ENCODE peak calls at places on chromosomes 1 and 21, in eight cellular contexts. J is COR-L47; T is CD4-positive, alpha-beta memory T cell; P is NCI-H2081 treated with DMSO at 0.1 percent for 48 hours; O is stimulated activated CD4-positive, alpha-beta T cell treated with anti-CD3 and anti-CD28 coated beads, Interleukin-1b, Interleukin-23, amount 100 ng/mL, for 4 hours; A is activated CD4-positive, alpha-beta T cell treated with anti-CD3 and anti-CD28 coated beads for 4 hours; U is A172; F is T-helper 17 cell. I is an unnamed sample.

GRCh38 chr1:143497374-143497747 is 474.4 kb downstream of the FAM72C start:
- DNase-seq in T (no peak), U (no peak), A (no peak), J (no peak), O (no peak), P (no peak), F (no peak), I (peak; percentile 5)

GRCh38 chr1:244322791-244323521 is 128.8 kb downstream of the ADSS2 start:
- DNase-seq in U (peak; percentile 99), O (peak; percentile 15), J (no peak), T (peak; percentile 44), P (no peak), F (no peak), A (peak; percentile 54), I (no peak)

GRCh38 chr1:231404318-231404717 is 17.8 kb downstream of the EGLN1 start:
- DNase-seq in F (no peak), J (no peak), T (no peak), O (no peak), P (no peak), U (no peak), A (no peak), I (no peak)

GRCh38 chr1:15960808-15961207 is 15.1 kb downstream of the ZBTB17 start:
- DNase-seq in U (no peak), F (no peak), J (no peak), A (no peak), T (no peak), P (no peak), O (no peak), I (no peak)

GRCh38 chr1:180486092-180486491 is 16.3 kb downstream of the ACBD6 start:
- DNase-seq in O (no peak), T (no peak), J (peak; percentile 82), F (no peak), U (no peak), P (no peak), A (no peak), I (no peak)

GRCh38 chr1:213397638-213398037 is 346.6 kb downstream of the RPS6KC1 start:
- DNase-seq in U (no peak), J (no peak), A (no peak), O (no peak), P (no peak), T (no peak), F (no peak), I (no peak)

GRCh38 chr21:26800001-26800400 is 45.2 kb downstream of the ADAMTS1 start:
- DNase-seq in U (no peak), O (no peak), F (no peak), T (no peak), J (no peak), A (no peak), P (no peak), I (no peak)

GRCh38 chr1:185514296-185514695 is 197.3 kb upstream of the IVNS1ABP start:
- DNase-seq in A (no peak), O (no peak), U (no peak), T (no peak), F (no peak), J (no peak), P (no peak), I (no peak)

GRCh38 chr1:53951697-53952096 is 5.5 kb downstream of the LRRC42 start:
- DNase-seq in O (no peak), J (no peak), P (no peak), A (no peak), F (no peak), U (no peak), T (no peak), I (no peak)

GRCh38 chr1:37255111-37255795 is 219.1 kb upstream of the ZC3H12A start:
- DNase-seq in O (no peak), F (no peak), J (peak; percentile 41), A (no peak), P (no peak), T (no peak), U (no peak), I (no peak)

GRCh38 chr1:156623946-156624813 is 5.0 kb downstream of the HAPLN2 start:
- DNase-seq in F (no peak), O (no peak), U (no peak), P (peak; percentile 40), A (peak; percentile 36), T (no peak), J (peak; percentile 61), I (peak; percentile 60)

GRCh38 chr1:184639205-184639604 is 115.5 kb downstream of the EDEM3 start:
- DNase-seq in A (no peak), U (no peak), P (no peak), J (no peak), T (no peak), O (no peak), F (no peak), I (no peak)

GRCh38 chr1:245091171-245091621 is 63.6 kb upstream of the KIF26B start:
- DNase-seq in U (peak; percentile 44), T (no peak), P (no peak), A (no peak), O (no peak), F (no peak), J (no peak), I (no peak)

GRCh38 chr1:26775666-26776065 is 12.1 kb upstream of the PIGV start:
- DNase-seq in U (no peak), F (no peak), J (no peak), O (no peak), A (no peak), P (no peak), T (no peak), I (no peak)

GRCh38 chr1:43073490-43074230 is 98.4 kb downstream of the EBNA1BP2 start:
- DNase-seq in A (peak; percentile 70), O (peak; percentile 62), P (peak; percentile 13), U (peak; percentile 64), F (peak; percentile 49), T (peak; percentile 76), J (peak; percentile 53), I (peak; percentile 70)

GRCh38 chr1:212377644-212378043 is 37.0 kb downstream of the PACC1 start:
- DNase-seq in A (no peak), O (no peak), U (no peak), J (no peak), F (no peak), T (no peak), P (no peak), I (no peak)

GRCh38 chr1:218364028-218364710 is 19.0 kb downstream of the TGFB2 start:
- DNase-seq in O (no peak), T (no peak), J (no peak), U (no peak), F (no peak), A (no peak), P (no peak), I (no peak)

GRCh38 chr1:21258331-21259134 is 31.7 kb downstream of the ECE1 start:
- DNase-seq in A (no peak), J (no peak), O (no peak), P (no peak), T (peak; percentile 30), U (no peak), F (no peak), I (no peak)

GRCh38 chr21:35581640-35582039 is 478.7 kb downstream of the SETD4 start:
- DNase-seq in O (no peak), P (no peak), U (no peak), F (no peak), T (no peak), J (no peak), A (no peak), I (no peak)

GRCh38 chr1:165539306-165539705 is 4.5 kb upstream of the LRRC52 start:
- DNase-seq in P (no peak), A (no peak), J (no peak), F (no peak), O (no peak), T (no peak), U (no peak), I (no peak)

GRCh38 chr1:201254625-201255469 is 28.5 kb upstream of the PKP1 start:
- DNase-seq in P (no peak), J (peak; percentile 30), F (peak; percentile 37), U (peak; percentile 28), A (peak; percentile 16), T (peak; percentile 33), O (peak; percentile 48), I (peak; percentile 56)